ENCODE peak calls at places on chromosomes 2 and 18, in eight cellular contexts. N is left lung, W is transverse colon, K is HCT116, E is neural progenitor cell, C is fibroblast of lung, Z is tibial artery, V is heart right ventricle. Y is an unnamed sample.
A peak's percentile ranks its signal among the peaks of the same experiment; 100 is the strongest.

GRCh38 chr2:151051584-151052220 is 210.0 kb downstream of the RBM43 start:
- DNase-seq in E (peak; percentile 36), N (no peak), W (peak; percentile 11), C (peak; percentile 41), K (peak; percentile 41), Z (no peak), V (no peak), Y (no peak)

GRCh38 chr2:16508061-16508851 is 157.4 kb downstream of the CYRIA start:
- DNase-seq in N (peak; percentile 87), W (peak; percentile 43), V (peak; percentile 52), E (peak; percentile 92), C (peak; percentile 9), Z (no peak), K (no peak), Y (no peak)

GRCh38 chr2:239882335-239882734 is 142.8 kb downstream of the NDUFA10 start:
- DNase-seq in N (no peak), Z (peak; percentile 67), C (peak; percentile 9), E (peak; percentile 70), W (peak; percentile 66), K (peak; percentile 55), V (no peak), Y (peak; percentile 51)

GRCh38 chr2:165161510-165161909 is 42.3 kb downstream of the SCN3A start:
- DNase-seq in C (peak; percentile 90), V (no peak), E (no peak), Z (no peak), K (no peak), N (no peak), W (no peak), Y (no peak)

GRCh38 chr2:71150082-71150816 is 19.8 kb downstream of the MPHOSPH10 start:
- DNase-seq in E (no peak), V (no peak), Z (no peak), K (no peak), W (no peak), N (no peak), C (no peak), Y (no peak)

GRCh38 chr18:60506190-60506589 is 133.6 kb upstream of the MC4R start:
- DNase-seq in V (no peak), E (no peak), N (no peak), W (no peak), Z (no peak), K (no peak), C (no peak), Y (no peak)

GRCh38 chr2:203579730-203580129 is 44.6 kb upstream of the RAPH1 start:
- DNase-seq in K (no peak), V (no peak), C (no peak), Z (no peak), N (no peak), W (no peak), E (no peak), Y (no peak)

GRCh38 chr18:54416459-54416858 is 58.8 kb downstream of the C18orf54 start:
- DNase-seq in E (peak; percentile 4), N (no peak), C (peak; percentile 89), W (no peak), V (no peak), K (no peak), Z (no peak), Y (no peak)

GRCh38 chr2:230762317-230762896 is 49.8 kb downstream of the CAB39 start:
- DNase-seq in C (no peak), W (peak; percentile 26), E (peak; percentile 62), N (no peak), V (no peak), K (no peak), Z (no peak), Y (peak; percentile 30)

GRCh38 chr2:26724004-26724750 is 31.7 kb downstream of the KCNK3 start:
- DNase-seq in C (peak; percentile 83), K (peak; percentile 93), Z (peak; percentile 94), V (peak; percentile 77), W (peak; percentile 61), E (no peak), N (no peak), Y (no peak)

GRCh38 chr2:52343010-52343409 is 1311.1 kb upstream of the NRXN1 start:
- DNase-seq in W (no peak), Z (no peak), V (no peak), E (no peak), C (no peak), N (no peak), K (no peak), Y (no peak)

GRCh38 chr2:196166876-196167275 is 4.5 kb downstream of the STK17B start:
- DNase-seq in W (no peak), Z (no peak), C (peak; percentile 90), E (no peak), V (no peak), N (no peak), K (no peak), Y (no peak)

GRCh38 chr2:177026956-177027355 is 185.6 kb upstream of the HNRNPA3 start:
- DNase-seq in W (no peak), N (no peak), Z (no peak), C (no peak), V (no peak), E (no peak), K (no peak), Y (no peak)
- H3K27me3 ChIP-seq in W (peaks cover 6% of the 10 kb centered on the region), N (no peaks in the 10 kb centered on the region), Z (no peaks in the 10 kb centered on the region), C (no peaks in the 10 kb centered on the region), V (no peaks in the 10 kb centered on the region), E (no peaks in the 10 kb centered on the region), K (peaks cover 46% of the 10 kb centered on the region), Y (no peaks in the 10 kb centered on the region)

GRCh38 chr2:4018535-4018934 is 315.2 kb downstream of the DCDC2C start:
- DNase-seq in C (no peak), V (no peak), K (no peak), N (no peak), E (no peak), Z (no peak), W (no peak), Y (no peak)

GRCh38 chr2:4020153-4020552 is 316.8 kb downstream of the DCDC2C start:
- DNase-seq in W (no peak), Z (no peak), C (no peak), V (no peak), E (no peak), K (no peak), N (no peak), Y (no peak)

GRCh38 chr2:4024561-4024960 is 321.2 kb downstream of the DCDC2C start:
- DNase-seq in W (no peak), Z (no peak), K (no peak), C (no peak), E (no peak), V (no peak), N (no peak), Y (no peak)

DNA sequence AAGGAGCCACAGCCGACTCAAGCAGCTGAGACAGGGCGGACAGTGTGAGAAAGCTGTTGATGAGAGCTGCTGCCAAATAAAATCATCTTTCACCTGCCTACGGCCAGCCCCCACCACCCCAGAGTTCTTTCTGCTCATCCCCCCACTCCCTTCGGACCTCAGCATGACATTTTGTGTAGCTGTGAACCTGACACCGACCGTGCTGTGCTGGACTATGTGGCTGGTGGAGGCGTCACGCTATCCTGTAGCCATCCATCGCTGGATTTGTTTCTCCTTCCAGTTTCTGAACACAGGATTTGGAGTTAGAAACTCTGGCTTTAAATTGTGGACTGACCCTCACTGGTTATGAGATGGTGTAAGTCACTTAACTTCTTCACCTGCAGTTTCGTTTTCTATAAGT is 317.3 kb downstream of the DCDC2C start:
- DNase-seq in E (no peak), C (no peak), Z (no peak), W (no peak), V (no peak), K (no peak), N (no peak), Y (no peak)
- H3K9me3 ChIP-seq in E (peaks cover 10% of the 10 kb centered on the region), C (no peaks in the 10 kb centered on the region), Z (no peaks in the 10 kb centered on the region), W (peaks cover 9% of the 10 kb centered on the region), V (no peaks in the 10 kb centered on the region), K (no peaks in the 10 kb centered on the region), N (no peaks in the 10 kb centered on the region), Y (no peaks in the 10 kb centered on the region)

DNA sequence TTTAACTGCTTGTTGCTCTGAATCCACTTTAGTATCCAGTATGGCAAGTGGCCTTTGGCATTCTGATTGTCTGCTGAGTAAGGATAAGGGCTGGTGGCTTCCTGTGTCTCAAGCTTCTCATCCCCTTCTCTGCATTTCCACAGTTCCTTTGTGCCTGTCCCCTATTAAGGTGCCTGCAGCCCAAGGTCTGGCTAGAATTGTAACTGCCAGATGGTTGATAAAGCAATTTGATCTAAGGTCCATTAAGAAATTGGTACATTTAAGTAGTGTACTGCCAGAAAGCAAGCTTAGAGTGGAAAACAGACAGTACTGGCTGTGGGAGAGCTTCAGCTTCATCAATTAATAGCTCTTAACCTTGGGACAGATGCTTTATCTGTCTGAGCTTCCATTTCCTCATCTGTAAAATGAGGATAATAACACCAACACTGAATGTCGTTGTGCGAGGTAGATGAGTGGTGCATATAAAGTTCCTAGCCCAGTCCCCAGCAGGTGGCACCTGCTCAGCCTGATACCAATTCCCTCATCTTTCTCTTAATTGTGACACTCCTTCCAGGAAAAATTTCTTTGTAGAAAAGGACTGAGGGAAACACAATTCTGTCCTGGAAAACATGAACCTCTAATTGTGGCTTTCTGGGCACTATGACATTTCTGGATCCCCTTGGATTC is 570.6 kb upstream of the GCFC2 start:
- DNase-seq in E (no peak), N (no peak), C (no peak), Z (no peak), K (no peak), W (no peak), V (no peak), Y (no peak)
- TF ChIP-seq CTCF in E (no peak), N (no peak), C (no peak), Z (no peak), K (no peak), W (no peak), V (no peak), Y (no peak)

GRCh38 chr2:66439291-66440010 is 4.5 kb downstream of the MEIS1 start:
- DNase-seq in K (no peak), E (peak; percentile 66), V (peak; percentile 52), W (no peak), C (no peak), Z (peak; percentile 66), N (peak; percentile 76), Y (no peak)

GRCh38 chr2:66440692-66441091 is 5.8 kb downstream of the MEIS1 start:
- DNase-seq in C (no peak), N (peak; percentile 55), W (no peak), E (peak; percentile 74), K (no peak), V (peak; percentile 41), Z (peak; percentile 61), Y (no peak)

GRCh38 chr2:66440011-66440542 is 5.2 kb downstream of the MEIS1 start:
- DNase-seq in C (no peak), K (no peak), W (no peak), E (peak; percentile 39), V (peak; percentile 17), N (peak; percentile 36), Z (peak; percentile 67), Y (no peak)

GRCh38 chr2:66443183-66443976 is 8.5 kb downstream of the MEIS1 start:
- DNase-seq in W (no peak), V (peak; percentile 16), E (peak; percentile 29), C (no peak), Z (no peak), N (no peak), K (no peak), Y (no peak)

DNA sequence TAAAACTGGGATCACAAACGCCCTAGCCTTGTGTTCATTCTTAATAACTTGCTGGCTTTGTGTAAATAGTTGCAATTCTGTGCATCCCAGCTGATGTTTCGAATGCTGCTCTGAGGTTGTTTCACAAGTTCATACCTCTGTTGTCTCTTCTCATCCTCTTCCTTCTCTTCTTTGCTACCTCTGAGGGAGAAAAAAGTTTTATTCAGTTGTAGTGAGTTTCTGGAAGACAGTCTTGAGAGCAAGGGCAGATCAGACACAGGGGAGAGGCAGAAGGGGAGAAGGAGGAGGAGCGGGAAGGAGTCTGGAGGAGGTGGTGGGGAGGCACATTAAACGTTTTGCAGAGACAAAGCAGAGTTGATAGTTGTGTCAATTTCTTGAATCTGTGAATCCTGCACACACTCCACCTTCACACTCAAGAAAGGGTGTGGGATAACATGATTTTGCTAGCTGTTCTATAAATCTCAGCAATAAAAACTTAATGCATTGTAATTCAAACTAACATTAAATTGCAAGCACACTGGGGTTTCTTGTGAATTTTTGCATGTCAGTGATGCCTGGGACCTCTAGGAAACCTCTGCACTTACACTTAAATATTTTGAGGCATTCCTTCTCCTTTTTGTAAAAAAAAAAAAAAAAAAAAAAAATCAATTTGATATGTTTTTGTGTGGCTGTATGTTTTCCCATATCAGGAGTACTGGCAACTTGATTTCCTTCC is 6.9 kb downstream of the MEIS1 start:
- DNase-seq in W (no peak), N (no peak), C (no peak), K (no peak), Z (no peak), E (no peak), V (no peak), Y (no peak)
- H3K27me3 ChIP-seq in W (peaks cover 70% of the 10 kb centered on the region), N (peaks cover 32% of the 10 kb centered on the region), C (no peaks in the 10 kb centered on the region), K (no peaks in the 10 kb centered on the region), Z (no peaks in the 10 kb centered on the region), E (peaks cover 100% of the 10 kb centered on the region), V (peaks cover 98% of the 10 kb centered on the region), Y (peaks cover 91% of the 10 kb centered on the region)

Y was measured in CD4-positive, alpha-beta T cell.